ENCODE peak calls at places on chromosomes 3 and 15, in five cellular contexts. V is heart left ventricle, E is HCT116, Z is K562, G is IMR-90. Q is an unnamed sample.

GRCh38 chr3:11600501-11601282 is 43.0 kb downstream of the VGLL4 start:
- ATAC-seq in V (peak; percentile 88), E (peak; percentile 95), Z (no peak), G (peak; percentile 90), Q (peak; percentile 92)

GRCh38 chr3:178916223-178916622 is 155.4 kb downstream of the ZMAT3 start:
- ATAC-seq in G (no peak), E (no peak), V (no peak), Z (no peak), Q (no peak)

GRCh38 chr3:52068055-52068704 is 11.8 kb upstream of the DUSP7 start:
- ATAC-seq in G (peak; percentile 70), Z (no peak), V (no peak), E (no peak), Q (no peak)

GRCh38 chr3:49484471-49484870 is 14.4 kb downstream of the DAG1 start:
- ATAC-seq in E (peak; percentile 17), V (peak; percentile 34), G (no peak), Z (no peak), Q (no peak)

GRCh38 chr15:29789871-29790270 is 32.4 kb downstream of the TJP1 start:
- ATAC-seq in E (no peak), G (no peak), Z (peak; percentile 68), V (peak; percentile 48), Q (no peak)

GRCh38 chr15:44595246-44595645 is 58.3 kb downstream of the EIF3J start:
- ATAC-seq in E (no peak), G (peak; percentile 25), Z (no peak), V (no peak), Q (no peak)

GRCh38 chr3:72818915-72819314 is 29.3 kb downstream of the SHQ1 start:
- ATAC-seq in G (peak; percentile 93), Z (no peak), E (no peak), V (no peak), Q (peak; percentile 71)

GRCh38 chr15:59688383-59688887 is 685 bp downstream of the BNIP2 start:
- ATAC-seq in G (peak; percentile 2), Z (peak; percentile 4), V (no peak), E (peak; percentile 13), Q (peak; percentile 11)

GRCh38 chr15:29668120-29668602 is 154.1 kb downstream of the TJP1 start:
- ATAC-seq in Z (peak; percentile 99), V (peak; percentile 92), G (peak; percentile 88), E (peak; percentile 99), Q (peak; percentile 70)

DNA sequence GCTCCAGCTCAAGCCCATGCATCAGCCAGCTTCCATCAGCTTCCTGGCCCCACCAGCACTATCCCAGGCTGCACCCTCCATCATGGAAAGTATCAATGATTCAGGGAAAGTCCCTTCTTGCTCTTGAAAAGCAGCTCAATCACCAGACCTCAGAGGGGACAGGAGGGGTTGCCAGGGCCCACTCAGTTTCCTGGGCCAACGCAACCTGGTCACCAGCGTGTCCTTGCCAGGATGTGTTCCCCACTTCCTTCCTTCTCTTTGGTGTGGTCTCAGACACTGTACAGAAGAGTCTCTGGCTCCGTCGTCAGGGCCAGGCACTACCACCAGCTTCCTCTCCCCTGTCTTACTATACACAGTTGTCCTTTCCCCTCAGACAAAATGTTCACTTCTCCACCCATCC is 3.0 kb downstream of the HDC start:
- ATAC-seq in G (no peak), E (no peak), V (no peak), Z (no peak), Q (no peak)
- TF ChIP-seq POLR2A in G (no peak), E (no peak), V (no peak), Z (no peak), Q (no peak)

DNA sequence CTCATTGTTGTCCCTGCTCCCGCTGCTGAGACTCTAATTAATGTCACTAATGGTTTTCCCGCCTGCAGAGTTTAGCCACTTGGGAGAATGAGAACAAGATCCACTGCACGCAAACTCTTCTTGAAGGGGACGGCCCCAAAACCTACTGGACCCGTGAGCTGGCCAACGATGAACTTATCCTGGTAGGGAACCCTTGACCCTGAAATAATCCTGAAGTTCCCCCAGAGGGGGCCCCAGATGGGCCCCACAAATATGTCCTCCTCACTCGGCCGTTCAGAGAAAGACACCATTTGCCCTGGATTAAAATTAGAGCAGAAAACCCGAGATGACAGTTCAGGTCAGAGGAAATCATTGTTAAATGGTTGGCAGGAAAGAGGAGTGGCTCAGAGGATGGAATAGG is 3.3 kb downstream of the CRABP1 start:
- ATAC-seq in E (no peak), Z (no peak), V (no peak), G (no peak), Q (no peak)
- H3K27ac ChIP-seq in E (no peak overlapping the region), Z (no peak overlapping the region), V (no peak overlapping the region), G (no peak overlapping the region), Q (no peak overlapping the region)

GRCh38 chr15:99135194-99135593 is 30.3 kb downstream of the SYNM start:
- ATAC-seq in Z (no peak), E (no peak), V (peak; percentile 66), G (peak; percentile 65), Q (no peak)

GRCh38 chr15:99132122-99132521 is 27.2 kb downstream of the SYNM start:
- ATAC-seq in E (no peak), G (no peak), Z (no peak), V (no peak), Q (no peak)

GRCh38 chr15:99132584-99133287 is 27.9 kb downstream of the SYNM start:
- ATAC-seq in Z (no peak), V (no peak), E (no peak), G (no peak), Q (no peak)

GRCh38 chr15:99137111-99137546 is 32.2 kb downstream of the SYNM start:
- ATAC-seq in Z (no peak), E (no peak), V (peak; percentile 4), G (no peak), Q (no peak)

GRCh38 chr15:99134317-99134821 is 29.5 kb downstream of the SYNM start:
- ATAC-seq in Z (no peak), V (no peak), G (no peak), E (no peak), Q (no peak)
- TF ChIP-seq POLR2A in Z (no peak), V (no peak), G (no peak), E (no peak), Q (no peak)

DNA sequence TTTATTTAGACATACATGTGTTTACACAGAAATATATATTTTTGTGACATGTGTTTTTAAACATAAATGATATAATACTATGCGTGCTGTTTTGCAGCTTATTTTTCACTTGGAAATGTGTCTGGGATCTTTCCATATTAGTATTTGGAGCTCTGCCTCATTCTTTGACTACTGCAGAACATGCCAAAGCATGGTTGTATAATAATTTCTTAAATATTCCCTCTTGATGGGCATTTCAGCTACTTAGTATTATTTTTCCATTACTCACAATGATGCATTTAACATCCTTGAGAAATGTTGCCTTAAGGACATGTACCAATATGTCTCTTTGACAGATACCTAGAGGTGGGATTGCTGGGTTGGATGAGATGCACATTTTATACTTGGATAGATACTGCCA is 19.4 kb downstream of the ANAPC13 start:
- ATAC-seq in E (no peak), G (no peak), V (no peak), Z (no peak), Q (no peak)
- H3K27ac ChIP-seq in E (no peak overlapping the region), G (peak overlapping the region; percentile 38), V (no peak overlapping the region), Z (no peak overlapping the region), Q (no peak overlapping the region)

GRCh38 chr15:42108189-42108588 is 13.8 kb upstream of the PLA2G4D start:
- ATAC-seq in G (no peak), Z (no peak), E (no peak), V (no peak), Q (no peak)

GRCh38 chr15:42106278-42106677 is 11.9 kb upstream of the PLA2G4D start:
- ATAC-seq in G (no peak), V (no peak), E (no peak), Z (no peak), Q (no peak)

GRCh38 chr15:42108808-42109207 is 14.4 kb upstream of the PLA2G4D start:
- ATAC-seq in Z (no peak), V (no peak), E (no peak), G (no peak), Q (no peak)

GRCh38 chr15:42110367-42110766 is 16.0 kb upstream of the PLA2G4D start:
- ATAC-seq in V (no peak), G (no peak), E (no peak), Z (no peak), Q (no peak)

DNA sequence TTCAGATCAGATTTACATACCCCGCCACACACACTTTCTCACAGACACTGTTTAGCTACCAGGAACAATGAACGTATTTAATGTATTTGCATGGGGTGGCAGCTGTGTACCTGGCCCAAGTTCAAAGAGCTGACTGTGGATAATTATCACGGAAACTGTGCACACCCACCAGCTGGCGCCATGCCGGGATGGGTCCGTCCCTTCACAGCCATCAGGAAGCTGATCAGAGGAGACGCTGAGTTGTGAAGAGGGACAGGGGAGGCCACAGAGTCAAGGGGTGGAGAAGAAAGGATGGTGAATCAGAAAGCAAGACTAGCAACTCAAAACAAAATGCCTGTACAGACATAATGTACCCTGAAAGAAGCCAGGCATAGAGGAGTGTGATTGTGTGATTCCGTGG is 13.1 kb upstream of the PLA2G4D start:
- ATAC-seq in G (no peak), E (no peak), V (no peak), Z (no peak), Q (no peak)
- TF ChIP-seq POLR2A in G (no peak), E (no peak), V (no peak), Z (no peak), Q (no peak)

GRCh38 chr15:31273258-31273941 is 53.2 kb upstream of the KLF13 start:
- ATAC-seq in Z (no peak), E (no peak), G (no peak), V (no peak), Q (no peak)

GRCh38 chr15:31274496-31275330 is 51.9 kb upstream of the KLF13 start:
- ATAC-seq in G (no peak), Z (no peak), V (no peak), E (no peak), Q (no peak)

GRCh38 chr15:31277335-31278055 is 49.1 kb upstream of the KLF13 start:
- ATAC-seq in G (no peak), V (no peak), E (no peak), Z (no peak), Q (no peak)

GRCh38 chr15:31276596-31277298 is 49.9 kb upstream of the KLF13 start:
- ATAC-seq in G (no peak), Z (no peak), E (no peak), V (no peak), Q (no peak)

GRCh38 chr15:31275331-31276262 is 51.0 kb upstream of the KLF13 start:
- ATAC-seq in V (no peak), G (no peak), Z (no peak), E (no peak), Q (no peak)
- H3K27ac ChIP-seq in V (no peak overlapping the region), G (no peak overlapping the region), Z (no peak overlapping the region), E (no peak overlapping the region), Q (no peak overlapping the region)

DNA sequence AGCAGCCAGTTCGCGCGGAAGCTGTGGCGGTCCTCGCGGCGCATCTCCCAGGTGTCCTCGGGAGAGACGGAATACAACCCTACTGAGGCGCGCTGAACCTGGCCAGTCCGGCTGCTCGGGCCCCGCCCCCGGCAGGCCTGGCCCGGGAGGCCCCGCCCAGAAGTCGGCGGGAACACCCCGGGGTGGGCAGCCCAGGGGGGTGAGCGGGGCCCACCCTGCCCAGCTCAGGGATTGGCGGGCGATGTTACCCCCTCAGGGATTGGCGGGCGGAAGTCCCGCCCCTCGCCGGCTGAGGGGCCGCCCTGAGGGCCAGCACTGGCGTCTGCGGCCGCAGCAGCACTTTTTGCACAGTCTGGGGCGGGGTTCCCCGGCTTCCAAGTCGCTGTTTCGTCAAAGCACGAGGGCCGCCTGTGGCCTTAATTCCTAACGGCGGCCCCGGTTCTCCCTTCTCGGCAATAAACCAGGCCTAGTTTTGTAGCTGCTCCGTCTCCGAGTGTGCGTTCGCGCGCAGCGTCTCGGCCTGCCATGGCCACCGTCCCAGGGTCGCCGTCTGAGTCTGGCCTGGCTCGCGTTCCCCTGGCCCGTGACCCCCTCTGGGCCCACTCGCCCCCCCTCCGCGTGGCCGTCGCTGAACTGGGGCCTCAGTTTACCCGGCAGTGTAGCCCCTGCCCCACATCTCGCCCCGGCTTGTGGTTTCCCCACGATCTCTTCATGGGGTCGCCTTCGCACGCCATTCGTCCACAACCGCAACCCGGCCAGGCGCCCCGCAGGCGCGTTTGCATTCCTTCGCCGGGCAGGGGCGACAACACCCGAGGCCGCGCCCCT is 30.0 kb downstream of the NBEAL2 start:
- ATAC-seq in G (peak; percentile 99), Z (no peak), E (peak; percentile 18), V (peak; percentile 97), Q (peak; percentile 97)
- TF ChIP-seq POLR2A in G (peak; percentile 62), Z (no peak), E (no peak), V (peak; percentile 79), Q (peak; percentile 89)